ENCODE peak calls at places on chromosomes 2 and 18, in four cellular contexts. I is foreskin keratinocyte; Y is body of pancreas; P is activated T-cell treated with anti-CD3 and anti-CD28 coated beads, Interleukin-2, amount 50 U/mL, for 4 hours. C is an unnamed sample.

GRCh38 chr2:68909793-68910674 is 38.8 kb upstream of the BMP10 start:
- ATAC-seq in I (no peak), Y (no peak), P (no peak), C (peak; percentile 87)

GRCh38 chr2:12048551-12048950 is 302.1 kb downstream of the LPIN1 start:
- ATAC-seq in I (no peak), Y (no peak), P (no peak), C (peak; percentile 69)

GRCh38 chr2:161122772-161123530 is 37.3 kb upstream of the TANK start:
- ATAC-seq in I (peak; percentile 98), Y (peak; percentile 98), P (peak; percentile 91), C (peak; percentile 99)

GRCh38 chr2:86480105-86480504 is 38.9 kb downstream of the KDM3A start:
- ATAC-seq in I (no peak), Y (no peak), P (no peak), C (no peak)

GRCh38 chr2:54945401-54946219 is 104.6 kb downstream of the RTN4 start:
- ATAC-seq in I (peak; percentile 65), Y (peak; percentile 72), P (peak; percentile 71), C (peak; percentile 35)

GRCh38 chr18:7817596-7817995 is 250.5 kb downstream of the PTPRM start:
- ATAC-seq in I (no peak), Y (no peak), P (no peak), C (no peak)

GRCh38 chr2:45029215-45029614 is 20.0 kb upstream of the SIX2 start:
- ATAC-seq in I (no peak), Y (no peak), P (no peak), C (no peak)

GRCh38 chr2:216557413-216557812 is 58.8 kb downstream of the RPL37A start:
- ATAC-seq in I (no peak), Y (no peak), P (no peak), C (no peak)

C was measured in SK-N-SH treated with all-trans-retinoic acid at 6 μM for 48 hours.